ENCODE peak calls at places on chromosome 1, in eight cellular contexts. O is T47D, B is NCI-H1105 treated with DMSO at 0.1 percent for 48 hours, G is cardiac muscle cell, V is midbrain, J is astrocyte, F is neural crest cell, E is heart right ventricle. Y is an unnamed sample.

GRCh38 chr1:192592981-192593683 is 17.6 kb downstream of the RGS1 start:
- DNase-seq in O (no peak), B (no peak), G (no peak), V (no peak), J (peak; percentile 28), F (no peak), E (no peak), Y (no peak)

GRCh38 chr1:234512376-234512965 is 33.5 kb upstream of the TARBP1 start:
- DNase-seq in O (no peak), B (no peak), G (no peak), V (no peak), J (no peak), F (no peak), E (no peak), Y (no peak)

GRCh38 chr1:99707535-99708142 is 58.8 kb downstream of the FRRS1 start:
- DNase-seq in O (peak; percentile 16), B (peak; percentile 81), G (peak; percentile 81), V (peak; percentile 80), J (peak; percentile 30), F (peak; percentile 73), E (peak; percentile 66), Y (peak; percentile 83)

GRCh38 chr1:37845049-37845646 is 14.2 kb downstream of the MTF1 start:
- DNase-seq in O (no peak), B (no peak), G (no peak), V (no peak), J (no peak), F (no peak), E (no peak), Y (no peak)

GRCh38 chr1:1223891-1224290 is 7.9 kb downstream of the SDF4 start:
- DNase-seq in O (no peak), B (no peak), G (no peak), V (no peak), J (no peak), F (no peak), E (no peak), Y (no peak)

GRCh38 chr1:14742181-14742980 is 143.9 kb downstream of the KAZN start:
- DNase-seq in O (no peak), B (no peak), G (no peak), V (no peak), J (peak; percentile 99), F (no peak), E (no peak), Y (peak; percentile 75)

GRCh38 chr1:28195780-28196179 is 19.3 kb upstream of the PTAFR start:
- DNase-seq in O (no peak), B (no peak), G (no peak), V (no peak), J (no peak), F (no peak), E (no peak), Y (no peak)

GRCh38 chr1:32798679-32799416 is 18.3 kb downstream of the YARS1 start:
- DNase-seq in O (no peak), B (no peak), G (no peak), V (no peak), J (no peak), F (no peak), E (no peak), Y (no peak)

GRCh38 chr1:43348809-43349593 is 9.8 kb upstream of the CDC20 start:
- DNase-seq in O (peak; percentile 85), B (peak; percentile 93), G (peak; percentile 95), V (peak; percentile 51), J (peak; percentile 70), F (peak; percentile 82), E (peak; percentile 87), Y (peak; percentile 57)

GRCh38 chr1:46448109-46448911 is 41.3 kb upstream of the DMBX1 start:
- DNase-seq in O (no peak), B (no peak), G (peak; percentile 34), V (no peak), J (no peak), F (peak; percentile 24), E (no peak), Y (no peak)

GRCh38 chr1:15328785-15329480 is 80.8 kb upstream of the EFHD2 start:
- DNase-seq in O (no peak), B (no peak), G (peak; percentile 19), V (peak; percentile 57), J (peak; percentile 82), F (no peak), E (peak; percentile 84), Y (peak; percentile 87)

GRCh38 chr1:211606914-211607751 is 28.2 kb upstream of the SLC30A1 start:
- DNase-seq in O (no peak), B (no peak), G (no peak), V (peak; percentile 16), J (no peak), F (no peak), E (no peak), Y (peak; percentile 39)

GRCh38 chr1:170707959-170708666 is 44.2 kb downstream of the PRRX1 start:
- DNase-seq in O (no peak), B (no peak), G (no peak), V (no peak), J (peak; percentile 99), F (no peak), E (no peak), Y (peak; percentile 46)

GRCh38 chr1:247415423-247416361 is at the start of gene NLRP3:
- DNase-seq in O (peak; percentile 20), B (no peak), G (no peak), V (peak; percentile 7), J (no peak), F (no peak), E (peak; percentile 25), Y (peak; percentile 72)